ENCODE peak calls at places on chromosomes 13 and 19, in seven cellular contexts. One of them, this sample, is unnamed.

GRCh38 chr13:65613004-65613403 is 1617.1 kb downstream of the PCDH9 start:
- DNase-seq in HCT116: peak; percentile 8
- DNase-seq in CD8-positive, alpha-beta T cell: no peak
- DNase-seq in esophagus squamous epithelium: no peak
- DNase-seq in uterus: no peak
- DNase-seq in suprapubic skin: no peak
- DNase-seq in pancreas: no peak
- DNase-seq in this sample: no peak

GRCh38 chr19:48496959-48497727 is 14.5 kb downstream of the LMTK3 start:
- DNase-seq in HCT116: no peak
- DNase-seq in CD8-positive, alpha-beta T cell: no peak
- DNase-seq in esophagus squamous epithelium: no peak
- DNase-seq in uterus: no peak
- DNase-seq in suprapubic skin: no peak
- DNase-seq in pancreas: no peak
- DNase-seq in this sample: no peak

GRCh38 chr19:40806385-40807146 is 7.6 kb downstream of the EGLN2 start:
- DNase-seq in HCT116: peak; percentile 57
- DNase-seq in CD8-positive, alpha-beta T cell: peak; percentile 85
- DNase-seq in esophagus squamous epithelium: peak; percentile 38
- DNase-seq in uterus: peak; percentile 84
- DNase-seq in suprapubic skin: peak; percentile 93
- DNase-seq in pancreas: peak; percentile 72
- DNase-seq in this sample: peak; percentile 87

GRCh38 chr13:113904411-113904810 is 40.5 kb upstream of the GAS6 start:
- DNase-seq in HCT116: no peak
- DNase-seq in CD8-positive, alpha-beta T cell: peak; percentile 38
- DNase-seq in esophagus squamous epithelium: no peak
- DNase-seq in uterus: peak; percentile 68
- DNase-seq in suprapubic skin: no peak
- DNase-seq in pancreas: peak; percentile 54
- DNase-seq in this sample: peak; percentile 82

GRCh38 chr13:49908637-49909036 is 27.5 kb downstream of the SPRYD7 start:
- DNase-seq in HCT116: peak; percentile 2
- DNase-seq in CD8-positive, alpha-beta T cell: no peak
- DNase-seq in esophagus squamous epithelium: no peak
- DNase-seq in uterus: no peak
- DNase-seq in suprapubic skin: no peak
- DNase-seq in pancreas: no peak
- DNase-seq in this sample: no peak

GRCh38 chr13:79455331-79455730 is 25.6 kb upstream of the NDFIP2 start:
- DNase-seq in HCT116: no peak
- DNase-seq in CD8-positive, alpha-beta T cell: no peak
- DNase-seq in esophagus squamous epithelium: no peak
- DNase-seq in uterus: no peak
- DNase-seq in suprapubic skin: no peak
- DNase-seq in pancreas: no peak
- DNase-seq in this sample: no peak

GRCh38 chr13:44763604-44764311 is 187.6 kb upstream of the TSC22D1 start:
- DNase-seq in HCT116: no peak
- DNase-seq in CD8-positive, alpha-beta T cell: no peak
- DNase-seq in esophagus squamous epithelium: no peak
- DNase-seq in uterus: no peak
- DNase-seq in suprapubic skin: no peak
- DNase-seq in pancreas: peak; percentile 64
- DNase-seq in this sample: peak; percentile 53

GRCh38 chr13:20306039-20306438 is 73.9 kb upstream of the GJB6 start:
- DNase-seq in HCT116: no peak
- DNase-seq in CD8-positive, alpha-beta T cell: no peak
- DNase-seq in esophagus squamous epithelium: no peak
- DNase-seq in uterus: no peak
- DNase-seq in suprapubic skin: no peak
- DNase-seq in pancreas: no peak
- DNase-seq in this sample: no peak

GRCh38 chr19:5624154-5624663 is 1.3 kb downstream of the SAFB start:
- DNase-seq in HCT116: no peak
- DNase-seq in CD8-positive, alpha-beta T cell: peak; percentile 41
- DNase-seq in esophagus squamous epithelium: no peak
- DNase-seq in uterus: peak; percentile 39
- DNase-seq in suprapubic skin: no peak
- DNase-seq in pancreas: peak; percentile 73
- DNase-seq in this sample: peak; percentile 58

GRCh38 chr19:2207991-2208860 is 27.9 kb downstream of the PLEKHJ1 start:
- DNase-seq in HCT116: no peak
- DNase-seq in CD8-positive, alpha-beta T cell: peak; percentile 46
- DNase-seq in esophagus squamous epithelium: no peak
- DNase-seq in uterus: peak; percentile 45
- DNase-seq in suprapubic skin: peak; percentile 88
- DNase-seq in pancreas: no peak
- DNase-seq in this sample: peak; percentile 78

GRCh38 chr19:6236310-6237291 is 43.2 kb downstream of the MLLT1 start:
- DNase-seq in HCT116: no peak
- DNase-seq in CD8-positive, alpha-beta T cell: no peak
- DNase-seq in esophagus squamous epithelium: no peak
- DNase-seq in uterus: peak; percentile 43
- DNase-seq in suprapubic skin: peak; percentile 81
- DNase-seq in pancreas: peak; percentile 90
- DNase-seq in this sample: no peak

GRCh38 chr13:39385621-39386231 is 217.3 kb downstream of the LHFPL6 start:
- DNase-seq in HCT116: no peak
- DNase-seq in CD8-positive, alpha-beta T cell: no peak
- DNase-seq in esophagus squamous epithelium: no peak
- DNase-seq in uterus: no peak
- DNase-seq in suprapubic skin: no peak
- DNase-seq in pancreas: no peak
- DNase-seq in this sample: no peak

GRCh38 chr13:41361501-41361900 is 50.4 kb downstream of the NAA16 start:
- DNase-seq in HCT116: no peak
- DNase-seq in CD8-positive, alpha-beta T cell: no peak
- DNase-seq in esophagus squamous epithelium: no peak
- DNase-seq in uterus: no peak
- DNase-seq in suprapubic skin: no peak
- DNase-seq in pancreas: no peak
- DNase-seq in this sample: no peak

GRCh38 chr13:48334534-48335127 is 31.1 kb downstream of the RB1 start:
- DNase-seq in HCT116: peak; percentile 19
- DNase-seq in CD8-positive, alpha-beta T cell: no peak
- DNase-seq in esophagus squamous epithelium: no peak
- DNase-seq in uterus: no peak
- DNase-seq in suprapubic skin: no peak
- DNase-seq in pancreas: no peak
- DNase-seq in this sample: no peak

GRCh38 chr13:95243207-95243606 is 58.0 kb downstream of the ABCC4 start:
- DNase-seq in HCT116: no peak
- DNase-seq in CD8-positive, alpha-beta T cell: no peak
- DNase-seq in esophagus squamous epithelium: no peak
- DNase-seq in uterus: no peak
- DNase-seq in suprapubic skin: no peak
- DNase-seq in pancreas: no peak
- DNase-seq in this sample: no peak

GRCh38 chr19:30004403-30004802 is 62.4 kb downstream of the URI1 start:
- DNase-seq in HCT116: no peak
- DNase-seq in CD8-positive, alpha-beta T cell: no peak
- DNase-seq in esophagus squamous epithelium: no peak
- DNase-seq in uterus: no peak
- DNase-seq in suprapubic skin: no peak
- DNase-seq in pancreas: no peak
- DNase-seq in this sample: no peak

GRCh38 chr19:41849067-41849466 is 4.2 kb downstream of the DMRTC2 start:
- DNase-seq in HCT116: no peak
- DNase-seq in CD8-positive, alpha-beta T cell: no peak
- DNase-seq in esophagus squamous epithelium: no peak
- DNase-seq in uterus: no peak
- DNase-seq in suprapubic skin: no peak
- DNase-seq in pancreas: no peak
- DNase-seq in this sample: no peak

GRCh38 chr19:15116856-15117255 is 9.7 kb downstream of the SYDE1 start:
- DNase-seq in HCT116: no peak
- DNase-seq in CD8-positive, alpha-beta T cell: no peak
- DNase-seq in esophagus squamous epithelium: no peak
- DNase-seq in uterus: no peak
- DNase-seq in suprapubic skin: no peak
- DNase-seq in pancreas: no peak
- DNase-seq in this sample: no peak

GRCh38 chr13:83378901-83379300 is 503.4 kb downstream of the SLITRK1 start:
- DNase-seq in HCT116: no peak
- DNase-seq in CD8-positive, alpha-beta T cell: no peak
- DNase-seq in esophagus squamous epithelium: no peak
- DNase-seq in uterus: no peak
- DNase-seq in suprapubic skin: no peak
- DNase-seq in pancreas: no peak
- DNase-seq in this sample: no peak

GRCh38 chr13:71721117-71721516 is 145.9 kb downstream of the DACH1 start:
- DNase-seq in HCT116: no peak
- DNase-seq in CD8-positive, alpha-beta T cell: no peak
- DNase-seq in esophagus squamous epithelium: no peak
- DNase-seq in uterus: no peak
- DNase-seq in suprapubic skin: no peak
- DNase-seq in pancreas: no peak
- DNase-seq in this sample: no peak

GRCh38 chr13:46355906-46356305 is 31.1 kb downstream of the RUBCNL start:
- DNase-seq in HCT116: no peak
- DNase-seq in CD8-positive, alpha-beta T cell: no peak
- DNase-seq in esophagus squamous epithelium: no peak
- DNase-seq in uterus: no peak
- DNase-seq in suprapubic skin: no peak
- DNase-seq in pancreas: no peak
- DNase-seq in this sample: no peak
- H3K9me3 ChIP-seq in HCT116: no peaks in the 10 kb centered on the region
- H3K9me3 ChIP-seq in CD8-positive, alpha-beta T cell: no peaks in the 10 kb centered on the region
- H3K9me3 ChIP-seq in esophagus squamous epithelium: no peaks in the 10 kb centered on the region
- H3K9me3 ChIP-seq in uterus: no peaks in the 10 kb centered on the region
- H3K9me3 ChIP-seq in suprapubic skin: no peaks in the 10 kb centered on the region
- H3K9me3 ChIP-seq in pancreas: no peaks in the 10 kb centered on the region
- H3K9me3 ChIP-seq in this sample: no peaks in the 10 kb centered on the region

GRCh38 chr13:42592915-42593718 is 19.2 kb downstream of the TNFSF11 start:
- DNase-seq in HCT116: no peak
- DNase-seq in CD8-positive, alpha-beta T cell: no peak
- DNase-seq in esophagus squamous epithelium: no peak
- DNase-seq in uterus: no peak
- DNase-seq in suprapubic skin: no peak
- DNase-seq in pancreas: no peak
- DNase-seq in this sample: no peak

GRCh38 chr13:42594577-42595571 is 20.9 kb downstream of the TNFSF11 start:
- DNase-seq in HCT116: peak; percentile 51
- DNase-seq in CD8-positive, alpha-beta T cell: peak; percentile 22
- DNase-seq in esophagus squamous epithelium: no peak
- DNase-seq in uterus: peak; percentile 52
- DNase-seq in suprapubic skin: no peak
- DNase-seq in pancreas: no peak
- DNase-seq in this sample: peak; percentile 77

GRCh38 chr13:42597505-42597904 is 23.6 kb downstream of the TNFSF11 start:
- DNase-seq in HCT116: no peak
- DNase-seq in CD8-positive, alpha-beta T cell: no peak
- DNase-seq in esophagus squamous epithelium: no peak
- DNase-seq in uterus: no peak
- DNase-seq in suprapubic skin: no peak
- DNase-seq in pancreas: no peak
- DNase-seq in this sample: no peak

GRCh38 chr13:42591602-42592001 is 17.6 kb downstream of the TNFSF11 start:
- DNase-seq in HCT116: no peak
- DNase-seq in CD8-positive, alpha-beta T cell: no peak
- DNase-seq in esophagus squamous epithelium: no peak
- DNase-seq in uterus: no peak
- DNase-seq in suprapubic skin: no peak
- DNase-seq in pancreas: no peak
- DNase-seq in this sample: no peak

DNA sequence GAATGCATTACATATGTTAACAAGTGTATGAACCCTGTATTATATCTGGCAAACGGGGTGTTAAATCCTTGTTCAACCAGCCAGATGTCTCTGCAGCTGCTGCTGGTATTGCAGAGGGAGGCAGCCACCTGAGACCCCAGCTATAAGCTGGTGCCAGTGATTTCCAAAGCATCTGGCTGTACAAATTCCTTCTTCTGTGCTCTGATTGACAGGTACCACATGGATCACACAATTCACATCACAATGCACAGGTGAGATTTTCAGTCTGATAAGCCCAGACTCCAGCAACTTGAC is 19.7 kb downstream of the TNFSF11 start:
- DNase-seq in HCT116: no peak
- DNase-seq in CD8-positive, alpha-beta T cell: no peak
- DNase-seq in esophagus squamous epithelium: no peak
- DNase-seq in uterus: no peak
- DNase-seq in suprapubic skin: no peak
- DNase-seq in pancreas: no peak
- DNase-seq in this sample: no peak
- H3K4me3 ChIP-seq in HCT116: no peak overlapping the region
- H3K4me3 ChIP-seq in CD8-positive, alpha-beta T cell: no peak overlapping the region
- H3K4me3 ChIP-seq in esophagus squamous epithelium: no peak overlapping the region
- H3K4me3 ChIP-seq in uterus: no peak overlapping the region
- H3K4me3 ChIP-seq in suprapubic skin: no peak overlapping the region
- H3K4me3 ChIP-seq in pancreas: no peak overlapping the region
- H3K4me3 ChIP-seq in this sample: no peak overlapping the region

DNA sequence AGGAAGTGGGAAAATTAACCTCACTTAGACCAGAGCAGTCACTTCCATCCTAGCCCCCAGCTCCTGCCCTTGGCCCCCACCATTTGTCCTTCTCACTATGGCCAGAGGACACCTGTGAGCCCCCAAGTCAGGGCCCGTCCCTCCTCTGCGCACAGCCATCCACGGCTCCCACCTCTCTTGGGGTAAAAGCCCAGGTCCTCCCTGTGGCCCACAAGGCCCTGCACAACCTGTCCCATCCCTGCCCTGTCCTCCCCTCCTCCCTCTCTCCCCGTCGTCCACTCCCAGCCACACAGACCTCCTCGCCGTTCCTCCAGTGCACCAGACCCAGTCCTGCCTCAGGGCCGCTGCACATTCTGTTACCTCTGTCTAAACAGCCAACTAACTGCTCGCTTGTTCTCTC is 53.9 kb downstream of the SMIM24 start:
- DNase-seq in HCT116: no peak
- DNase-seq in CD8-positive, alpha-beta T cell: no peak
- DNase-seq in esophagus squamous epithelium: no peak
- DNase-seq in uterus: no peak
- DNase-seq in suprapubic skin: no peak
- DNase-seq in pancreas: no peak
- DNase-seq in this sample: no peak
- H3K27ac ChIP-seq in HCT116: no peak overlapping the region
- H3K27ac ChIP-seq in CD8-positive, alpha-beta T cell: no peak overlapping the region
- H3K27ac ChIP-seq in esophagus squamous epithelium: no peak overlapping the region
- H3K27ac ChIP-seq in uterus: peak overlapping the region; percentile 86
- H3K27ac ChIP-seq in suprapubic skin: no peak overlapping the region
- H3K27ac ChIP-seq in pancreas: no peak overlapping the region
- H3K27ac ChIP-seq in this sample: no peak overlapping the region

DNA sequence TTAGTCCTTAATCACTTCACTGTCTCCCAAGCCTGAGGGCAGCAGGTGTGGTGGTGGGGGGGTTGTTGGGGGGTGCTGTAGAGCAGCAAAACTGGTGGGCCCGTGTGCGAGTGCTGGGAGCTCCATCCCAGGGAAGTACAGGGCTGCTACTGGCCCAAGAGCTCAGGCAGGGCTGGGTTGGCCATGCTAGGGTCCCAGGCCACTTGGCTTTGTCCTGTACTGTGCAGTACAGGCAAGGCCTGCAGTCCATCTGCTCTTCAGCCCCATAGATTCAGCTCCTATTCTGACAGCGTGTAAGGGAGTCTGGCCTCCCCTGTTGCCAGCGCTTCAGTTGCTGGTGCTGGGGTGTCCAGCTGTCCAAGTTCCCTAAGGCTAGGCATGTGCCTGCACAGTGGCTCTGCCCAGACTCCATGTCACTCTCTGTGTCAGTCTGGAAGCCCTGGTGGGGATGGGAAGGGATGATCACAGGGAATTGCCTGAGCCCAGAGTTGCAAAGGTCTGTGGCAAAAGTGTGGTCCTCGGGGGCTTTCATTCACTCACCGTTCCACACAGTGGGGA is 1261.7 kb downstream of the EFNB2 start:
- DNase-seq in HCT116: no peak
- DNase-seq in CD8-positive, alpha-beta T cell: no peak
- DNase-seq in esophagus squamous epithelium: no peak
- DNase-seq in uterus: no peak
- DNase-seq in suprapubic skin: no peak
- DNase-seq in pancreas: no peak
- DNase-seq in this sample: no peak
- H3K9me3 ChIP-seq in HCT116: no peaks in the 10 kb centered on the region
- H3K9me3 ChIP-seq in CD8-positive, alpha-beta T cell: no peaks in the 10 kb centered on the region
- H3K9me3 ChIP-seq in esophagus squamous epithelium: no peaks in the 10 kb centered on the region
- H3K9me3 ChIP-seq in uterus: no peaks in the 10 kb centered on the region
- H3K9me3 ChIP-seq in suprapubic skin: no peaks in the 10 kb centered on the region
- H3K9me3 ChIP-seq in pancreas: no peaks in the 10 kb centered on the region
- H3K9me3 ChIP-seq in this sample: no peaks in the 10 kb centered on the region

This sample was measured in Peyer's patch.